ENCODE peak calls at places on chromosomes 3 and 15, in five cellular contexts. V, L, D, E and Q are unnamed samples.

GRCh38 chr3:101854608-101855304 is 5.4 kb downstream of the NFKBIZ start:
- DNase-seq in E (no peak), D (no peak), L (no peak), V (no peak), Q (no peak)

GRCh38 chr3:53495091-53495517 is 693 bp downstream of the CACNA1D start:
- DNase-seq in L (no peak), E (no peak), V (no peak), D (no peak), Q (no peak)

GRCh38 chr3:7368597-7368996 is 507.7 kb downstream of the GRM7 start:
- DNase-seq in L (no peak), E (no peak), D (no peak), V (no peak), Q (no peak)

GRCh38 chr15:72179950-72180581 is 17.5 kb downstream of the GRAMD2A start:
- DNase-seq in L (peak), D (no peak), E (no peak), V (no peak), Q (no peak)

GRCh38 chr3:157116017-157116416 is 43.9 kb downstream of the CCNL1 start:
- DNase-seq in L (no peak), D (no peak), E (no peak), V (no peak), Q (no peak)

GRCh38 chr3:50302095-50303037 is 1.0 kb downstream of the HYAL1 start:
- DNase-seq in L (peak), V (no peak), D (no peak), E (no peak), Q (no peak)

GRCh38 chr15:51969728-51970127 is 1.9 kb downstream of the LEO1 start:
- DNase-seq in E (no peak), V (no peak), D (no peak), L (no peak), Q (no peak)

GRCh38 chr3:22585504-22585903 is 617.6 kb upstream of the UBE2E2 start:
- DNase-seq in L (no peak), V (peak), D (no peak), E (no peak), Q (no peak)

GRCh38 chr15:29087521-29088285 is 181.9 kb downstream of the NSMCE3 start:
- DNase-seq in D (no peak), L (no peak), V (no peak), E (no peak), Q (no peak)

GRCh38 chr3:12622335-12622734 is 41.6 kb downstream of the RAF1 start:
- DNase-seq in D (no peak), E (no peak), V (no peak), L (no peak), Q (no peak)